ENCODE peak calls at places on chromosome 14, in five cellular contexts. Q is CD8-positive, alpha-beta T cell; G is HuH-7.5; U is heart left ventricle; Y is H7. F is an unnamed sample.

GRCh38 chr14:30558675-30559555 is at the start of gene G2E3:
- DNase-seq in G (peak; percentile 95), Y (peak; percentile 90), U (peak; percentile 89), Q (peak; percentile 83), F (peak; percentile 20)

GRCh38 chr14:65867333-65867732 is 454.8 kb downstream of the FUT8 start:
- DNase-seq in Y (no peak), Q (no peak), G (no peak), U (no peak), F (no peak)

GRCh38 chr14:94926176-94926575 is 156.3 kb upstream of the GSC start:
- DNase-seq in Q (no peak), G (no peak), U (no peak), Y (no peak), F (no peak)

GRCh38 chr14:58607571-58608317 is 30.0 kb upstream of the DACT1 start:
- DNase-seq in G (no peak), Y (no peak), Q (no peak), U (no peak), F (no peak)

GRCh38 chr14:96417254-96417653 is 25.3 kb downstream of the AK7 start:
- DNase-seq in Y (no peak), G (no peak), U (no peak), Q (no peak), F (no peak)

GRCh38 chr14:23528555-23528954 is 23.0 kb downstream of the ZFHX2 start:
- DNase-seq in Y (peak; percentile 79), Q (no peak), U (no peak), G (no peak), F (no peak)

GRCh38 chr14:41642402-41643195 is 35.9 kb downstream of the LRFN5 start:
- DNase-seq in Q (no peak), Y (peak; percentile 2), U (no peak), G (no peak), F (no peak)

GRCh38 chr14:20609215-20610001 is 18.2 kb upstream of the RNASE12 start:
- DNase-seq in G (peak; percentile 57), Y (peak; percentile 75), U (peak; percentile 54), Q (peak; percentile 24), F (no peak)

GRCh38 chr14:69996197-69996596 is 117.0 kb downstream of the SMOC1 start:
- DNase-seq in G (no peak), U (no peak), Q (no peak), Y (no peak), F (no peak)

GRCh38 chr14:33911046-33911445 is 39.8 kb downstream of the EGLN3 start:
- DNase-seq in Q (no peak), Y (no peak), G (no peak), U (no peak), F (no peak)

GRCh38 chr14:31578266-31578665 is 17.1 kb downstream of the NUBPL start:
- DNase-seq in Q (no peak), U (no peak), G (no peak), Y (no peak), F (no peak)

GRCh38 chr14:50363734-50364113 is 33.0 kb downstream of the CDKL1 start:
- DNase-seq in Y (no peak), Q (peak; percentile 37), U (no peak), G (no peak), F (no peak)

GRCh38 chr14:70714055-70714550 is 72.4 kb downstream of the TTC9 start:
- DNase-seq in Q (peak; percentile 35), G (no peak), U (no peak), Y (no peak), F (no peak)

GRCh38 chr14:74882103-74882920 is 596 bp downstream of the DLST start:
- DNase-seq in G (peak; percentile 29), U (peak; percentile 61), Y (peak; percentile 81), Q (peak; percentile 36), F (no peak)

GRCh38 chr14:20327005-20327869 is 5.8 kb downstream of the CCNB1IP1 start:
- DNase-seq in Q (no peak), G (peak; percentile 39), U (no peak), Y (peak; percentile 54), F (no peak)

GRCh38 chr14:106013879-106014376 is 487.5 kb downstream of the TMEM121 start:
- DNase-seq in U (no peak), G (no peak), Y (no peak), Q (no peak), F (no peak)

GRCh38 chr14:34539407-34540180 is at the start of gene EAPP:
- DNase-seq in U (peak; percentile 98), G (peak; percentile 85), Q (peak; percentile 91), Y (peak; percentile 99), F (no peak)

GRCh38 chr14:94390372-94391086 is 2.1 kb upstream of the SERPINA1 start:
- DNase-seq in G (no peak), U (peak; percentile 73), Y (peak; percentile 55), Q (no peak), F (no peak)

GRCh38 chr14:63922696-63923421 is 70.1 kb downstream of the SYNE2 start:
- DNase-seq in Y (no peak), U (no peak), Q (no peak), G (peak; percentile 44), F (no peak)

GRCh38 chr14:90720336-90720735 is 95.9 kb downstream of the TTC7B start:
- DNase-seq in G (no peak), U (no peak), Q (no peak), Y (peak; percentile 48), F (no peak)

GRCh38 chr14:103749860-103750259 is 34.2 kb downstream of the ZFYVE21 start:
- DNase-seq in G (no peak), U (no peak), Y (no peak), Q (no peak), F (no peak)

GRCh38 chr14:54788701-54789100 is 113.9 kb downstream of the GCH1 start:
- DNase-seq in Q (no peak), G (no peak), U (no peak), Y (no peak), F (no peak)

GRCh38 chr14:88995437-88996198 is 171.2 kb downstream of the TTC8 start:
- DNase-seq in G (no peak), Y (no peak), Q (no peak), U (no peak), F (no peak)

GRCh38 chr14:38252066-38252710 is 3.7 kb downstream of the CLEC14A start:
- DNase-seq in Y (no peak), G (no peak), Q (no peak), U (no peak), F (no peak)

GRCh38 chr14:35470775-35471174 is 63.2 kb upstream of the INSM2 start:
- DNase-seq in Y (peak; percentile 30), G (no peak), U (no peak), Q (no peak), F (no peak)

GRCh38 chr14:94313991-94314655 is 9.0 kb downstream of the SERPINA6 start:
- DNase-seq in Y (no peak), U (no peak), Q (no peak), G (no peak), F (no peak)

GRCh38 chr14:57987051-57987450 is 121.2 kb upstream of the SLC35F4 start:
- DNase-seq in Q (no peak), Y (no peak), U (no peak), G (no peak), F (no peak)

GRCh38 chr14:104318558-104319488 is 180.4 kb downstream of the KIF26A start:
- DNase-seq in G (no peak), Y (peak; percentile 42), U (peak; percentile 58), Q (no peak), F (no peak)

GRCh38 chr14:102579696-102580551 is 12.5 kb upstream of the RCOR1 start:
- DNase-seq in G (no peak), Q (no peak), U (peak; percentile 34), Y (no peak), F (no peak)

GRCh38 chr14:57865450-57866198 is at the start of gene SLC35F4:
- DNase-seq in Q (no peak), Y (peak; percentile 90), U (peak; percentile 33), G (no peak), F (no peak)

GRCh38 chr14:90857866-90858265 is 41.6 kb upstream of the TTC7B start:
- DNase-seq in U (no peak), Q (no peak), G (no peak), Y (no peak), F (no peak)

GRCh38 chr14:55129086-55129427 is at the start of gene LGALS3:
- DNase-seq in G (peak; percentile 79), Y (peak; percentile 94), Q (peak; percentile 19), U (peak; percentile 87), F (no peak)

GRCh38 chr14:91241848-91242247 is 2.7 kb downstream of the GPR68 start:
- DNase-seq in Q (no peak), Y (no peak), U (no peak), G (no peak), F (no peak)